ENCODE peak calls at places on chromosomes 7 and 10, in six cellular contexts. One of them, this sample, is unnamed.

GRCh38 chr7:70830060-70830395 is 301.9 kb upstream of the GALNT17 start:
- DNase-seq in uterus: no peak
- DNase-seq in lower lobe of right lung: no peak
- DNase-seq in AG10803: no peak
- DNase-seq in dorsolateral prefrontal cortex: no peak
- DNase-seq in fibroblast of pulmonary artery: no peak
- DNase-seq in this sample: no peak

GRCh38 chr7:70325509-70326101 is 727.3 kb downstream of the AUTS2 start:
- DNase-seq in fibroblast of pulmonary artery: peak; percentile 4
- DNase-seq in lower lobe of right lung: no peak
- DNase-seq in AG10803: peak; percentile 77
- DNase-seq in dorsolateral prefrontal cortex: no peak
- DNase-seq in uterus: no peak
- DNase-seq in this sample: peak; percentile 51

GRCh38 chr10:60434418-60435046 is 44.9 kb upstream of the ANK3 start:
- DNase-seq in lower lobe of right lung: no peak
- DNase-seq in dorsolateral prefrontal cortex: no peak
- DNase-seq in uterus: peak; percentile 22
- DNase-seq in AG10803: peak; percentile 64
- DNase-seq in fibroblast of pulmonary artery: peak; percentile 83
- DNase-seq in this sample: peak; percentile 87

GRCh38 chr10:91635401-91636400 is 2.8 kb upstream of the PPP1R3C start:
- DNase-seq in lower lobe of right lung: no peak
- DNase-seq in dorsolateral prefrontal cortex: no peak
- DNase-seq in uterus: peak; percentile 87
- DNase-seq in AG10803: peak; percentile 85
- DNase-seq in fibroblast of pulmonary artery: peak; percentile 89
- DNase-seq in this sample: peak; percentile 91

GRCh38 chr10:103120977-103121735 is 71.9 kb downstream of the NT5C2 start:
- DNase-seq in lower lobe of right lung: no peak
- DNase-seq in fibroblast of pulmonary artery: peak; percentile 61
- DNase-seq in AG10803: peak; percentile 54
- DNase-seq in dorsolateral prefrontal cortex: no peak
- DNase-seq in uterus: no peak
- DNase-seq in this sample: peak; percentile 65

GRCh38 chr7:2665359-2665791 is 22.6 kb upstream of the AMZ1 start:
- DNase-seq in fibroblast of pulmonary artery: no peak
- DNase-seq in uterus: no peak
- DNase-seq in dorsolateral prefrontal cortex: no peak
- DNase-seq in lower lobe of right lung: no peak
- DNase-seq in AG10803: no peak
- DNase-seq in this sample: no peak

GRCh38 chr10:5089869-5090268 is 4.3 kb upstream of the AKR1C3 start:
- DNase-seq in uterus: no peak
- DNase-seq in AG10803: peak; percentile 40
- DNase-seq in fibroblast of pulmonary artery: peak; percentile 60
- DNase-seq in lower lobe of right lung: no peak
- DNase-seq in dorsolateral prefrontal cortex: no peak
- DNase-seq in this sample: no peak

GRCh38 chr10:77186936-77187335 is 450.7 kb downstream of the KCNMA1 start:
- DNase-seq in dorsolateral prefrontal cortex: no peak
- DNase-seq in fibroblast of pulmonary artery: no peak
- DNase-seq in AG10803: peak; percentile 46
- DNase-seq in lower lobe of right lung: no peak
- DNase-seq in uterus: no peak
- DNase-seq in this sample: no peak

GRCh38 chr10:98041352-98042043 is 11.1 kb upstream of the CRTAC1 start:
- DNase-seq in uterus: no peak
- DNase-seq in lower lobe of right lung: peak; percentile 68
- DNase-seq in dorsolateral prefrontal cortex: peak; percentile 67
- DNase-seq in fibroblast of pulmonary artery: peak; percentile 66
- DNase-seq in AG10803: peak; percentile 50
- DNase-seq in this sample: peak; percentile 66

GRCh38 chr10:88866454-88866853 is 13.6 kb upstream of the STAMBPL1 start:
- DNase-seq in lower lobe of right lung: no peak
- DNase-seq in fibroblast of pulmonary artery: no peak
- DNase-seq in uterus: no peak
- DNase-seq in AG10803: no peak
- DNase-seq in dorsolateral prefrontal cortex: no peak
- DNase-seq in this sample: no peak

GRCh38 chr10:80599424-80599847 is 61.7 kb downstream of the SH2D4B start:
- DNase-seq in lower lobe of right lung: peak; percentile 77
- DNase-seq in dorsolateral prefrontal cortex: no peak
- DNase-seq in fibroblast of pulmonary artery: peak; percentile 62
- DNase-seq in AG10803: peak; percentile 23
- DNase-seq in uterus: no peak
- DNase-seq in this sample: peak; percentile 24

GRCh38 chr7:151691449-151691848 is 171.8 kb upstream of the RHEB start:
- DNase-seq in uterus: no peak
- DNase-seq in lower lobe of right lung: no peak
- DNase-seq in dorsolateral prefrontal cortex: no peak
- DNase-seq in AG10803: no peak
- DNase-seq in fibroblast of pulmonary artery: no peak
- DNase-seq in this sample: no peak

GRCh38 chr7:51249991-51250390 is 66.6 kb downstream of the COBL start:
- DNase-seq in dorsolateral prefrontal cortex: no peak
- DNase-seq in uterus: no peak
- DNase-seq in lower lobe of right lung: no peak
- DNase-seq in AG10803: no peak
- DNase-seq in fibroblast of pulmonary artery: no peak
- DNase-seq in this sample: no peak

GRCh38 chr10:94038024-94038423 is 44.3 kb downstream of the PLCE1 start:
- DNase-seq in AG10803: peak; percentile 54
- DNase-seq in uterus: no peak
- DNase-seq in dorsolateral prefrontal cortex: no peak
- DNase-seq in fibroblast of pulmonary artery: no peak
- DNase-seq in lower lobe of right lung: no peak
- DNase-seq in this sample: peak; percentile 43

GRCh38 chr10:125113661-125114388 is 46.5 kb downstream of the CTBP2 start:
- DNase-seq in uterus: no peak
- DNase-seq in AG10803: peak; percentile 69
- DNase-seq in dorsolateral prefrontal cortex: no peak
- DNase-seq in fibroblast of pulmonary artery: peak; percentile 32
- DNase-seq in lower lobe of right lung: no peak
- DNase-seq in this sample: peak; percentile 61

GRCh38 chr7:134421998-134422397 is 36.9 kb downstream of the AKR1B1 start:
- DNase-seq in fibroblast of pulmonary artery: no peak
- DNase-seq in lower lobe of right lung: no peak
- DNase-seq in uterus: no peak
- DNase-seq in AG10803: peak; percentile 27
- DNase-seq in dorsolateral prefrontal cortex: no peak
- DNase-seq in this sample: peak; percentile 30

GRCh38 chr10:31011660-31012022 is 20.0 kb downstream of the ZNF438 start:
- DNase-seq in lower lobe of right lung: no peak
- DNase-seq in dorsolateral prefrontal cortex: no peak
- DNase-seq in uterus: no peak
- DNase-seq in fibroblast of pulmonary artery: no peak
- DNase-seq in AG10803: peak; percentile 34
- DNase-seq in this sample: no peak

GRCh38 chr7:13508586-13508985 is 480.9 kb downstream of the ETV1 start:
- DNase-seq in AG10803: no peak
- DNase-seq in lower lobe of right lung: no peak
- DNase-seq in fibroblast of pulmonary artery: no peak
- DNase-seq in dorsolateral prefrontal cortex: no peak
- DNase-seq in uterus: no peak
- DNase-seq in this sample: no peak

GRCh38 chr10:34348917-34349509 is 466.1 kb downstream of the PARD3 start:
- DNase-seq in AG10803: no peak
- DNase-seq in dorsolateral prefrontal cortex: no peak
- DNase-seq in uterus: no peak
- DNase-seq in lower lobe of right lung: no peak
- DNase-seq in fibroblast of pulmonary artery: no peak
- DNase-seq in this sample: no peak

GRCh38 chr10:118809821-118810220 is 55.1 kb upstream of the CACUL1 start:
- DNase-seq in fibroblast of pulmonary artery: no peak
- DNase-seq in AG10803: no peak
- DNase-seq in uterus: no peak
- DNase-seq in dorsolateral prefrontal cortex: no peak
- DNase-seq in lower lobe of right lung: no peak
- DNase-seq in this sample: no peak

GRCh38 chr10:5805260-5805659 is 8.0 kb downstream of the GDI2 start:
- DNase-seq in fibroblast of pulmonary artery: no peak
- DNase-seq in uterus: no peak
- DNase-seq in lower lobe of right lung: no peak
- DNase-seq in dorsolateral prefrontal cortex: no peak
- DNase-seq in AG10803: no peak
- DNase-seq in this sample: no peak

GRCh38 chr7:38027884-38028455 is 107.5 kb downstream of the EPDR1 start:
- DNase-seq in uterus: no peak
- DNase-seq in AG10803: peak; percentile 1
- DNase-seq in dorsolateral prefrontal cortex: no peak
- DNase-seq in lower lobe of right lung: no peak
- DNase-seq in fibroblast of pulmonary artery: no peak
- DNase-seq in this sample: no peak

GRCh38 chr10:131983780-131984179 is 2.1 kb upstream of the BNIP3 start:
- DNase-seq in dorsolateral prefrontal cortex: no peak
- DNase-seq in fibroblast of pulmonary artery: peak; percentile 80
- DNase-seq in AG10803: peak; percentile 82
- DNase-seq in lower lobe of right lung: no peak
- DNase-seq in uterus: no peak
- DNase-seq in this sample: peak; percentile 73

GRCh38 chr7:53062796-53063195 is 27.4 kb downstream of the POM121L12 start:
- DNase-seq in dorsolateral prefrontal cortex: no peak
- DNase-seq in lower lobe of right lung: no peak
- DNase-seq in uterus: no peak
- DNase-seq in fibroblast of pulmonary artery: no peak
- DNase-seq in AG10803: no peak
- DNase-seq in this sample: no peak

GRCh38 chr10:36675458-36675880 is 449.9 kb upstream of the ANKRD30A start:
- DNase-seq in uterus: no peak
- DNase-seq in lower lobe of right lung: no peak
- DNase-seq in AG10803: peak; percentile 79
- DNase-seq in dorsolateral prefrontal cortex: no peak
- DNase-seq in fibroblast of pulmonary artery: peak; percentile 44
- DNase-seq in this sample: peak; percentile 90

GRCh38 chr10:69731698-69732097 is 70.0 kb upstream of the COL13A1 start:
- DNase-seq in dorsolateral prefrontal cortex: no peak
- DNase-seq in fibroblast of pulmonary artery: no peak
- DNase-seq in uterus: no peak
- DNase-seq in lower lobe of right lung: no peak
- DNase-seq in AG10803: no peak
- DNase-seq in this sample: no peak

GRCh38 chr10:69730251-69731156 is 71.2 kb upstream of the COL13A1 start:
- DNase-seq in fibroblast of pulmonary artery: peak; percentile 35
- DNase-seq in uterus: no peak
- DNase-seq in lower lobe of right lung: no peak
- DNase-seq in AG10803: peak; percentile 43
- DNase-seq in dorsolateral prefrontal cortex: no peak
- DNase-seq in this sample: peak; percentile 54

GRCh38 chr10:69732147-69732825 is 69.4 kb upstream of the COL13A1 start:
- DNase-seq in AG10803: no peak
- DNase-seq in dorsolateral prefrontal cortex: no peak
- DNase-seq in fibroblast of pulmonary artery: no peak
- DNase-seq in uterus: no peak
- DNase-seq in lower lobe of right lung: no peak
- DNase-seq in this sample: no peak

GRCh38 chr10:69732826-69733150 is 68.9 kb upstream of the COL13A1 start:
- DNase-seq in fibroblast of pulmonary artery: no peak
- DNase-seq in dorsolateral prefrontal cortex: no peak
- DNase-seq in AG10803: no peak
- DNase-seq in lower lobe of right lung: no peak
- DNase-seq in uterus: no peak
- DNase-seq in this sample: no peak

DNA sequence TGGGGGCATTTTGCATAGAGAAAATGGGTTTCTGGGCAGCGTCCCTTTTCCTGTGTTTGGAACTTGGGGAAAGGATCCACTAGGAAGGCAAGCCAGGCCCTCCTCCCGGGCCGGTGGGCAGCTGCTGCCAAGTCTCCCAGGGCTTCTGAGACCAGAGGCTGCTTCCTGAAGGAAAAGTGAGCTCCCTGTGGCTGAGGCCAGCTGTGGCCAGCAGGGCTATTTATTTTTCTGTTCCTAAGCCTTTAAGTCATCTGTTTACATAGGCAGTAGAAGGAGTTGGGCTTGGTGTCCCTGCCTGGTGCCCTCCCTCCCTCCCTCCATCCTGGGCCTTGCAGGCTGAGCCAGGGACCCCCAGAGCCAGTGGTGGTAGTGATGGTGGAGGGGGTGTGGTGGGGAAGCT is 70.5 kb upstream of the COL13A1 start:
- DNase-seq in dorsolateral prefrontal cortex: no peak
- DNase-seq in fibroblast of pulmonary artery: peak; percentile 36
- DNase-seq in AG10803: peak; percentile 24
- DNase-seq in uterus: no peak
- DNase-seq in lower lobe of right lung: no peak
- DNase-seq in this sample: peak; percentile 71
- TF ChIP-seq CTCF in dorsolateral prefrontal cortex: no peak
- TF ChIP-seq CTCF in fibroblast of pulmonary artery: no peak
- TF ChIP-seq CTCF in AG10803: no peak
- TF ChIP-seq CTCF in uterus: no peak
- TF ChIP-seq CTCF in lower lobe of right lung: no peak
- TF ChIP-seq CTCF in this sample: peak; percentile 31

DNA sequence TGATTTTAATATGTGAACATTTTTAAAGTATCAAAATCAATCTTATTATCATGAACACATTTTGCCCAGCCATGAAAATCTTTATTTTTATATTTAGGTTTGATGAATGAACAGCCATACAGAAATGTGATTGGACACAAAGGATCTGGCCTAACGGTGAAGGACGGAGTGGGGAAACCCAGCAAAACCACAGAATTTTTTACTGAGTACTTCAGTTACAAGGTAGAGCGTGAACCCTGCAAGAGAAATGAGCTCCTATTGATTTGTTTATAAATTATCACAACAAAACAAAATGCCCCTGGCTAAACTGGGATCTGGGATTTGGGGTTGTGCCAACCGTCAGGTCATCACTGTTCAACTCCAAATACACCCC is 118.8 kb downstream of the JAZF1 start:
- DNase-seq in uterus: no peak
- DNase-seq in dorsolateral prefrontal cortex: no peak
- DNase-seq in fibroblast of pulmonary artery: no peak
- DNase-seq in AG10803: no peak
- DNase-seq in lower lobe of right lung: no peak
- DNase-seq in this sample: no peak
- H3K4me3 ChIP-seq in uterus: no peak overlapping the region
- H3K4me3 ChIP-seq in dorsolateral prefrontal cortex: no peak overlapping the region
- H3K4me3 ChIP-seq in fibroblast of pulmonary artery: no peak overlapping the region
- H3K4me3 ChIP-seq in AG10803: no peak overlapping the region
- H3K4me3 ChIP-seq in lower lobe of right lung: no peak overlapping the region
- H3K4me3 ChIP-seq in this sample: no peak overlapping the region

DNA sequence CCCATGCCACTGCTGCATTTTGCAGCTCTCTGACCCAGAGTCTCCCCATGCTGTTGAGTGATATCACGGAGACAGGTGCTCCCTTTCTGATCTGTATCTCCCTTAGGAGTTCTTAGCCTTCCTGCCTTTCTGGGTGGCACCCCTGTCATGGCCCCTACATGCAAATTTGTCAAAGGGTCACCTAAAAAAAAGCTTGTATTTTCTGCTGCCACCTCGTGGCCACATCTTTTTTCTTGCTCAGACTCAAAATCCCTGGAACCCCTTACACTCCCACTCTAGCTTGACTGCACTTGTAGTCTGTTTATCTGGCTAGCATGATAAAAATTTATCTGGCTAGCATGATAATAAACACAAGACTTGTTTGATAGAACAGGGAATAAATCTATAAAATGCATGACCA is 809.1 kb downstream of the SORCS1 start:
- DNase-seq in fibroblast of pulmonary artery: peak; percentile 21
- DNase-seq in lower lobe of right lung: no peak
- DNase-seq in dorsolateral prefrontal cortex: no peak
- DNase-seq in AG10803: no peak
- DNase-seq in uterus: no peak
- DNase-seq in this sample: peak; percentile 0
- TF ChIP-seq CTCF in fibroblast of pulmonary artery: peak; percentile 50
- TF ChIP-seq CTCF in lower lobe of right lung: no peak
- TF ChIP-seq CTCF in dorsolateral prefrontal cortex: no peak
- TF ChIP-seq CTCF in AG10803: peak; percentile 34
- TF ChIP-seq CTCF in uterus: no peak
- TF ChIP-seq CTCF in this sample: peak; percentile 21

GRCh38 chr7:75880242-75880641 is 1.4 kb downstream of the RHBDD2 start:
- DNase-seq in lower lobe of right lung: no peak
- DNase-seq in fibroblast of pulmonary artery: no peak
- DNase-seq in dorsolateral prefrontal cortex: no peak
- DNase-seq in AG10803: no peak
- DNase-seq in uterus: no peak
- DNase-seq in this sample: no peak
- H3K4me3 ChIP-seq in lower lobe of right lung: peak overlapping the region; percentile 93
- H3K4me3 ChIP-seq in fibroblast of pulmonary artery: peak overlapping the region; percentile 81
- H3K4me3 ChIP-seq in dorsolateral prefrontal cortex: peak overlapping the region; percentile 96
- H3K4me3 ChIP-seq in AG10803: peak overlapping the region; percentile 95
- H3K4me3 ChIP-seq in uterus: no peak overlapping the region
- H3K4me3 ChIP-seq in this sample: peak overlapping the region; percentile 78